ENCODE peak calls at places on chromosomes 13 and 19, in five cellular contexts. N is upper lobe of left lung; E is pancreas; C is tibial nerve; X is CD4-positive, alpha-beta T cell. B is an unnamed sample.

GRCh38 chr13:72141845-72142470 is 275.0 kb upstream of the DACH1 start:
- DNase-seq in N (no peak), E (no peak), C (no peak), X (no peak), B (no peak)

GRCh38 chr19:32219392-32219791 is 126.0 kb upstream of the ZNF507 start:
- DNase-seq in N (no peak), E (no peak), C (no peak), X (no peak), B (no peak)

GRCh38 chr19:12995596-12996541 is 594 bp downstream of the NFIX start:
- DNase-seq in N (no peak), E (peak; percentile 45), C (peak; percentile 24), X (no peak), B (no peak)

GRCh38 chr19:11606484-11606883 is 9.2 kb downstream of the ZNF627 start:
- DNase-seq in N (no peak), E (no peak), C (no peak), X (no peak), B (no peak)

GRCh38 chr19:5891938-5892771 is 11.4 kb downstream of the NDUFA11 start:
- DNase-seq in N (peak; percentile 40), E (no peak), C (no peak), X (peak; percentile 17), B (no peak)

GRCh38 chr19:55454787-55455243 is 6.6 kb downstream of the ISOC2 start:
- DNase-seq in N (no peak), E (no peak), C (no peak), X (peak; percentile 46), B (peak; percentile 55)

GRCh38 chr19:4758082-4758481 is 33.5 kb upstream of the FEM1A start:
- DNase-seq in N (no peak), E (no peak), C (no peak), X (no peak), B (no peak)

GRCh38 chr13:99281811-99282263 is 23.7 kb upstream of the GPR18 start:
- DNase-seq in N (peak; percentile 78), E (peak; percentile 36), C (peak; percentile 76), X (peak; percentile 68), B (no peak)

GRCh38 chr19:56404705-56405056 is 549 bp downstream of the ZNF583 start:
- DNase-seq in N (no peak), E (no peak), C (no peak), X (no peak), B (no peak)

GRCh38 chr13:106530907-106531520 is 4.4 kb downstream of the EFNB2 start:
- DNase-seq in N (no peak), E (no peak), C (no peak), X (no peak), B (no peak)

GRCh38 chr13:59951011-59951410 is 212.7 kb downstream of the DIAPH3 start:
- DNase-seq in N (no peak), E (no peak), C (no peak), X (no peak), B (no peak)

GRCh38 chr13:99355267-99356215 is 48.3 kb upstream of the GPR183 start:
- DNase-seq in N (no peak), E (no peak), C (no peak), X (no peak), B (no peak)

GRCh38 chr13:69935043-69935442 is 172.6 kb upstream of the ATXN8OS start:
- DNase-seq in N (no peak), E (no peak), C (no peak), X (no peak), B (no peak)

GRCh38 chr13:24683833-24684599 is 3.8 kb downstream of the ATP12A start:
- DNase-seq in N (peak; percentile 76), E (peak; percentile 36), C (peak; percentile 59), X (peak; percentile 43), B (no peak)

GRCh38 chr13:30802501-30802900 is 67.2 kb downstream of the ALOX5AP start:
- DNase-seq in N (no peak), E (no peak), C (no peak), X (no peak), B (no peak)

GRCh38 chr13:92260363-92260762 is 861.9 kb downstream of the GPC5 start:
- DNase-seq in N (no peak), E (no peak), C (no peak), X (no peak), B (no peak)

GRCh38 chr19:17505218-17505617 is 6.2 kb upstream of the PGLS start:
- DNase-seq in N (no peak), E (no peak), C (no peak), X (no peak), B (no peak)

GRCh38 chr19:45340232-45340898 is at the start of gene KLC3:
- DNase-seq in N (peak; percentile 60), E (peak; percentile 45), C (no peak), X (peak; percentile 46), B (no peak)

GRCh38 chr19:6721773-6722172 is 1.3 kb upstream of the C3 start:
- DNase-seq in N (no peak), E (no peak), C (no peak), X (no peak), B (no peak)

GRCh38 chr19:1956868-1957492 is 16.0 kb downstream of the CSNK1G2 start:
- DNase-seq in N (no peak), E (no peak), C (no peak), X (no peak), B (no peak)

GRCh38 chr19:39993605-39994004 is 3.3 kb upstream of the ZNF546 start:
- DNase-seq in N (no peak), E (no peak), C (no peak), X (no peak), B (no peak)

GRCh38 chr19:42154471-42155323 is 22.5 kb upstream of the POU2F2 start:
- DNase-seq in N (no peak), E (no peak), C (no peak), X (no peak), B (no peak)

GRCh38 chr19:55927991-55928390 is 4.1 kb downstream of the NLRP13 start:
- DNase-seq in N (no peak), E (no peak), C (no peak), X (no peak), B (no peak)

GRCh38 chr19:33214621-33215020 is 11.0 kb downstream of the SLC7A10 start:
- DNase-seq in N (no peak), E (no peak), C (no peak), X (no peak), B (no peak)

GRCh38 chr13:23510544-23510916 is 59.7 kb upstream of the TNFRSF19 start:
- DNase-seq in N (no peak), E (no peak), C (no peak), X (no peak), B (no peak)

GRCh38 chr19:8338835-8339234 is 4.2 kb downstream of the KANK3 start:
- DNase-seq in N (no peak), E (no peak), C (no peak), X (no peak), B (no peak)

GRCh38 chr19:8342316-8342683 is 762 bp downstream of the KANK3 start:
- DNase-seq in N (no peak), E (no peak), C (no peak), X (no peak), B (no peak)

GRCh38 chr19:8337728-8338127 is 5.3 kb downstream of the KANK3 start:
- DNase-seq in N (no peak), E (no peak), C (no peak), X (no peak), B (no peak)

GRCh38 chr19:8342684-8343482 is at the start of gene KANK3:
- DNase-seq in N (peak; percentile 98), E (peak; percentile 98), C (peak; percentile 85), X (peak; percentile 90), B (peak; percentile 95)

GRCh38 chr19:8340341-8341096 is 2.5 kb downstream of the KANK3 start:
- DNase-seq in N (peak; percentile 72), E (no peak), C (no peak), X (no peak), B (no peak)
- TF ChIP-seq CTCF in N (peak; percentile 13), E (no peak), C (no peak), X (no peak), B (no peak)

DNA sequence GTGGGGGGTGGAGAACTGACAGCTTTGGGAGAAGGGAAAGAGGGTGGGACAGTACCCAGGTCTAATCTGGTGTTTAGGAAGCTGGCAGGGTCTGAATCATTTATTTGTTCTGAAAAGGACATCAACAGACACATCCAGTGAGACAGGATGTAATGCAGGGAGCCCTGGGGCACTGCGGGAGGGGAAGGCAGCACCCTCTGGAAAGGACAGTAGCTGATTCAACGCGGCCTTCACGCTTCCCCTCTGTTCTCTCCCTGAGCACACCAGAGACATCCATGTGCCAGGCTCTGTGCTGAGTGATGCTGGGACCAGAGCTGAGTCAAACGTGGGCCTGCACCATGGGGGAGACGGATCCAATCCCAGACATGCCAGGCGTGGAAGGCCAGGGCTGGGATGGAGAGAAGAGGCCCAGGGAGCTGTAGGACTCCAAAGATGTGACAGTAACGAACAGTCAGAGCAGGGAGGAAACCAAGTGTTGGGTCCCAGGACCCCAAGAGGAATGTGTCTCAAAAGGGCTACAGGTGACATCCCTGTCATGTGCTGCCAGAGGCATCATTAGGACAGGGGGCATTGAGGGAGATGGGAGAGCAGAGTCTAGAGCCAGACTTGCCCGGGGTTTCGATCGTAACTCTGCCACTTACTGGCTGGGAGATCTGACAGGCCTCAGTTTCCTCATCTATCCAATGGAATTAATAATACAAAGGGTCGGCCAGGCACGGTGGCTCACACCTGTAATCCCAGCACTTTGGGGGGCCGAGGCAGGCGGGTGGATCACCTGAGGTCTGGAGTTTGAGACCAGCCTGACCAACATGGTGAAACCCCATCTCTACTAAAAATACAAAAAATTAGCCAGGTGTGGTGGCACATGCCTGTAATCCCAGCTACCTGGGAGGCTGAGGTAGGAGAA is 1.7 kb downstream of the ETFB start:
- DNase-seq in N (no peak), E (no peak), C (no peak), X (no peak), B (no peak)
- H3K27ac ChIP-seq in N (no peak overlapping the region), E (no peak overlapping the region), C (peak overlapping the region; percentile 44), X (no peak overlapping the region), B (peak overlapping the region; percentile 76)

GRCh38 chr13:111531505-111531904 is 211.1 kb downstream of the TEX29 start:
- DNase-seq in N (no peak), E (no peak), C (no peak), X (no peak), B (no peak)
- TF ChIP-seq CTCF in N (no peak), E (no peak), C (no peak), X (no peak), B (peak; percentile 26)

GRCh38 chr19:10009714-10010224 is 535 bp downstream of the COL5A3 start:
- DNase-seq in N (no peak), E (no peak), C (no peak), X (no peak), B (no peak)

GRCh38 chr19:10009269-10009665 is 1.0 kb downstream of the COL5A3 start:
- DNase-seq in N (no peak), E (peak; percentile 25), C (peak; percentile 67), X (peak; percentile 46), B (no peak)

GRCh38 chr19:10010939-10011338 is 635 bp upstream of the COL5A3 start:
- DNase-seq in N (no peak), E (no peak), C (no peak), X (no peak), B (no peak)

GRCh38 chr19:10011974-10012373 is 1.3 kb upstream of the RDH8 start:
- DNase-seq in N (no peak), E (no peak), C (no peak), X (no peak), B (no peak)

DNA sequence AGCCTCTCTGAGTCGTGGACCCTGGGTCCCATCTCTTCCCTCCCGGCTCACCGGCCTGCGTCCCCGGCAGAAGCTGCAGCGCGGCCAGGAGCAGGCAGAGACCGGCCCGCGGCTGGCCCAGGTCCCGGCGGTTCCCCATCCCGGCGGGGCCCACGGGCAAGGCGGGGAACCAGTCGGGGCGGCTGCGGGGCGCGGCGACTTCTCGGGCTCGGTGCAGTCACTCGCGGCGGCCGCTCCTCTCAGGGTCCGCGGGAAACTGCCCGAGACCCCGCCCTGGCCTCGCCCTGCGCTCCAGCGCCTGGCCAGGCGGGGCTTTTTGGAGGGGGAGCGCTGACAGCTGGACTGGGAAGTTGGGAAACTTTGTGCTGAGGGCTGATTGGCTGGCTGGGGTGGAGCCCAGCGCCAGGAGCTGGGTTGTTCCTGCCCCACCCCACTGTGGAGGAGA is at the start of gene COL5A3:
- DNase-seq in N (no peak), E (no peak), C (peak; percentile 46), X (no peak), B (no peak)
- H3K27ac ChIP-seq in N (peak within 1 kb of the TSS; percentile 67), E (no peak within 1 kb of the TSS), C (peak within 1 kb of the TSS; percentile 90), X (no peak within 1 kb of the TSS), B (no peak within 1 kb of the TSS)

B was measured in RWPE2.